ENCODE peak calls at places on chromosomes 4 and X, in six cellular contexts. G is substantia nigra; Q is heart right ventricle; S is occipital lobe; M is stimulated activated CD8-positive, alpha-beta memory T cell treated with anti-CD3 and anti-CD28 coated beads, Interleukin-2, amount 100 ng/mL, for 1 hour; L is globus pallidus. O is an unnamed sample.

GRCh38 chr4:173420821-173421220 is 21.9 kb upstream of the SCRG1 start:
- DNase-seq in G (no peak), Q (no peak), S (no peak), M (no peak), L (no peak), O (no peak)

GRCh38 chr4:67928547-67928946 is 34.7 kb downstream of the TMPRSS11A start:
- DNase-seq in G (no peak), Q (no peak), S (no peak), M (no peak), L (no peak), O (no peak)

GRCh38 chr4:157005193-157005592 is 33.6 kb upstream of the PDGFC start:
- DNase-seq in G (no peak), Q (no peak), S (no peak), M (no peak), L (no peak), O (no peak)

GRCh38 chrX:41236629-41237028 is 97.3 kb upstream of the DDX3X start:
- DNase-seq in G (no peak), Q (no peak), S (no peak), M (no peak), L (peak), O (no peak)

GRCh38 chrX:9535101-9535500 is 70.2 kb downstream of the TBL1X start:
- DNase-seq in G (no peak), Q (no peak), S (no peak), M (no peak), L (no peak), O (no peak)

GRCh38 chr4:122625156-122625555 is 4.3 kb upstream of the IL21 start:
- DNase-seq in G (no peak), Q (no peak), S (no peak), M (no peak), L (no peak), O (no peak)

GRCh38 chr4:55947254-55947882 is 1.4 kb upstream of the CEP135 start:
- DNase-seq in G (no peak), Q (no peak), S (no peak), M (no peak), L (no peak), O (no peak)

GRCh38 chr4:172127168-172127567 is 314.0 kb downstream of the GALNTL6 start:
- DNase-seq in G (no peak), Q (no peak), S (no peak), M (no peak), L (no peak), O (no peak)

GRCh38 chrX:67555578-67556203 is 11.9 kb downstream of the AR start:
- DNase-seq in G (no peak), Q (peak), S (no peak), M (no peak), L (peak), O (no peak)

GRCh38 chrX:72061091-72061490 is 70.6 kb downstream of the RTL5 start:
- DNase-seq in G (no peak), Q (no peak), S (no peak), M (no peak), L (no peak), O (no peak)

O was measured in amygdala.